ENCODE peak calls at places on chromosome 13, in five cellular contexts. H is anterior cingulate cortex, M is iPS DF 6.9, T is NCI-H226, Z is NCI-H1092. G is an unnamed sample.

GRCh38 chr13:97076898-97077297 is 82.6 kb upstream of the OXGR1 start:
- DNase-seq in H (no peak), M (no peak), T (no peak), Z (no peak), G (no peak)

GRCh38 chr13:66210677-66211076 is 1019.5 kb downstream of the PCDH9 start:
- DNase-seq in H (no peak), M (no peak), T (peak), Z (no peak), G (no peak)

GRCh38 chr13:74136089-74136658 is 2.0 kb upstream of the KLF12 start:
- DNase-seq in H (no peak), M (no peak), T (peak), Z (no peak), G (no peak)

GRCh38 chr13:27791901-27792392 is 336 bp upstream of the GSX1 start:
- DNase-seq in H (no peak), M (no peak), T (no peak), Z (no peak), G (no peak)

GRCh38 chr13:45419945-45420344 is 1.8 kb upstream of the SLC25A30 start:
- DNase-seq in H (no peak), M (no peak), T (no peak), Z (no peak), G (no peak)

GRCh38 chr13:44078806-44079378 is 199.2 kb downstream of the LACC1 start:
- DNase-seq in H (no peak), M (no peak), T (peak), Z (no peak), G (peak)

GRCh38 chr13:47188802-47189201 is 291.9 kb upstream of the HTR2A start:
- DNase-seq in H (no peak), M (no peak), T (peak), Z (no peak), G (no peak)

GRCh38 chr13:48400820-48401219 is 12.1 kb downstream of the LPAR6 start:
- DNase-seq in H (no peak), M (no peak), T (peak), Z (no peak), G (no peak)

GRCh38 chr13:109344552-109345157 is 441.7 kb downstream of the IRS2 start:
- DNase-seq in H (no peak), M (no peak), T (peak), Z (no peak), G (no peak)

GRCh38 chr13:100541882-100542545 is 46.6 kb downstream of the GGACT start:
- DNase-seq in H (no peak), M (no peak), T (no peak), Z (no peak), G (no peak)

GRCh38 chr13:50125306-50125555 is 110.0 kb downstream of the KCNRG start:
- DNase-seq in H (no peak), M (no peak), T (no peak), Z (peak), G (no peak)

GRCh38 chr13:76314495-76314894 is 571.7 kb downstream of the KCTD12 start:
- DNase-seq in H (no peak), M (no peak), T (no peak), Z (no peak), G (no peak)

GRCh38 chr13:98976338-98976737 is 1.5 kb downstream of the DOCK9 start:
- DNase-seq in H (no peak), M (no peak), T (no peak), Z (no peak), G (no peak)

GRCh38 chr13:75417006-75417384 is 65.0 kb downstream of the TBC1D4 start:
- DNase-seq in H (no peak), M (no peak), T (no peak), Z (no peak), G (no peak)

GRCh38 chr13:41780736-41781708 is 179.9 kb downstream of the VWA8 start:
- DNase-seq in H (no peak), M (no peak), T (peak), Z (no peak), G (no peak)

GRCh38 chr13:77891041-77891440 is 27.6 kb downstream of the EDNRB start:
- DNase-seq in H (no peak), M (no peak), T (no peak), Z (no peak), G (no peak)

GRCh38 chr13:93416943-93417342 is 190.3 kb downstream of the GPC6 start:
- DNase-seq in H (no peak), M (no peak), T (no peak), Z (no peak), G (no peak)

GRCh38 chr13:23558675-23559536 is 11.3 kb upstream of the TNFRSF19 start:
- DNase-seq in H (no peak), M (no peak), T (peak), Z (peak), G (no peak)

GRCh38 chr13:99013951-99014350 is 36.1 kb upstream of the DOCK9 start:
- DNase-seq in H (no peak), M (no peak), T (no peak), Z (no peak), G (no peak)

GRCh38 chr13:59423708-59424355 is 739.9 kb downstream of the DIAPH3 start:
- DNase-seq in H (no peak), M (no peak), T (no peak), Z (no peak), G (no peak)

GRCh38 chr13:58985845-58986244 is 1177.9 kb downstream of the DIAPH3 start:
- DNase-seq in H (no peak), M (no peak), T (no peak), Z (no peak), G (no peak)

GRCh38 chr13:97125051-97125809 is 96.9 kb upstream of the MBNL2 start:
- DNase-seq in H (peak), M (no peak), T (peak), Z (no peak), G (no peak)

GRCh38 chr13:73222627-73223026 is 163.8 kb downstream of the KLF5 start:
- DNase-seq in H (no peak), M (no peak), T (no peak), Z (no peak), G (no peak)

GRCh38 chr13:38753878-38754277 is 67.0 kb downstream of the FREM2 start:
- DNase-seq in H (no peak), M (no peak), T (no peak), Z (no peak), G (peak)

GRCh38 chr13:79108914-79109643 is 297.0 kb downstream of the RBM26 start:
- DNase-seq in H (no peak), M (no peak), T (no peak), Z (peak), G (no peak)

GRCh38 chr13:70043685-70044084 is 63.9 kb upstream of the ATXN8OS start:
- DNase-seq in H (no peak), M (no peak), T (no peak), Z (no peak), G (no peak)

GRCh38 chr13:107364658-107365057 is 796.7 kb upstream of the ARGLU1 start:
- DNase-seq in H (no peak), M (no peak), T (no peak), Z (no peak), G (no peak)

GRCh38 chr13:50348402-50348801 is 333.2 kb downstream of the KCNRG start:
- DNase-seq in H (no peak), M (no peak), T (no peak), Z (no peak), G (no peak)

GRCh38 chr13:96792736-96793444 is 201.4 kb downstream of the OXGR1 start:
- DNase-seq in H (no peak), M (no peak), T (no peak), Z (no peak), G (no peak)

GRCh38 chr13:84896128-84896527 is 903.1 kb downstream of the SLITRK6 start:
- DNase-seq in H (no peak), M (peak), T (peak), Z (peak), G (no peak)

GRCh38 chr13:46753137-46753536 is 43.8 kb downstream of the ESD start:
- DNase-seq in H (no peak), M (no peak), T (no peak), Z (no peak), G (no peak)

GRCh38 chr13:50715402-50716146 is 127.9 kb downstream of the DLEU7 start:
- DNase-seq in H (no peak), M (no peak), T (no peak), Z (no peak), G (no peak)

GRCh38 chr13:32824671-32825070 is 191.6 kb upstream of the KL start:
- DNase-seq in H (no peak), M (peak), T (peak), Z (no peak), G (peak)

GRCh38 chr13:85332595-85332994 is 466.6 kb downstream of the SLITRK6 start:
- DNase-seq in H (no peak), M (no peak), T (no peak), Z (no peak), G (no peak)

GRCh38 chr13:48437381-48437780 is 24.5 kb upstream of the LPAR6 start:
- DNase-seq in H (no peak), M (no peak), T (no peak), Z (no peak), G (no peak)

G was measured in iPS DF 19.7.